ENCODE peak calls at places on chromosome 7, in six cellular contexts. E, W, K, U, A and Q are unnamed samples.

GRCh38 chr7:143884978-143885559 is 16.9 kb downstream of the TCAF1 start:
- DNase-seq in E (peak), W (peak), K (no peak), U (no peak), A (peak), Q (no peak)

GRCh38 chr7:128838109-128838779 is 8.0 kb downstream of the FLNC start:
- DNase-seq in E (no peak), W (no peak), K (no peak), U (peak), A (no peak), Q (no peak)

GRCh38 chr7:148264933-148265557 is 325.5 kb upstream of the C7orf33 start:
- DNase-seq in E (no peak), W (peak), K (no peak), U (no peak), A (no peak), Q (no peak)

GRCh38 chr7:143380264-143380645 is 890 bp upstream of the ZYX start:
- DNase-seq in E (peak), W (peak), K (peak), U (peak), A (peak), Q (peak)

GRCh38 chr7:104795616-104796398 is 218.2 kb upstream of the KMT2E start:
- DNase-seq in E (no peak), W (no peak), K (no peak), U (no peak), A (no peak), Q (no peak)

GRCh38 chr7:368651-369475 is 78.9 kb downstream of the FOXL3 start:
- DNase-seq in E (peak), W (no peak), K (no peak), U (peak), A (no peak), Q (no peak)

GRCh38 chr7:120550494-120551048 is 277.6 kb downstream of the KCND2 start:
- DNase-seq in E (no peak), W (peak), K (no peak), U (no peak), A (no peak), Q (no peak)

GRCh38 chr7:92116949-92117348 is 17.3 kb downstream of the CYP51A1 start:
- DNase-seq in E (no peak), W (no peak), K (no peak), U (no peak), A (no peak), Q (no peak)

GRCh38 chr7:34011017-34011680 is 105.8 kb downstream of the BMPER start:
- DNase-seq in E (no peak), W (peak), K (no peak), U (no peak), A (no peak), Q (no peak)

GRCh38 chr7:103569621-103570305 is 123.8 kb upstream of the SLC26A5 start:
- DNase-seq in E (no peak), W (no peak), K (no peak), U (no peak), A (no peak), Q (no peak)

GRCh38 chr7:85483205-85483604 is 296.3 kb upstream of the SEMA3D start:
- DNase-seq in E (no peak), W (peak), K (no peak), U (no peak), A (no peak), Q (no peak)

GRCh38 chr7:2520131-2520807 is 695 bp downstream of the LFNG start:
- DNase-seq in E (peak), W (no peak), K (no peak), U (peak), A (no peak), Q (no peak)

GRCh38 chr7:2029936-2030335 is 202.8 kb downstream of the MAD1L1 start:
- DNase-seq in E (no peak), W (no peak), K (no peak), U (peak), A (no peak), Q (no peak)

GRCh38 chr7:143407296-143408246 is 1.1 kb downstream of the EPHA1 start:
- DNase-seq in E (no peak), W (no peak), K (no peak), U (no peak), A (no peak), Q (no peak)

GRCh38 chr7:151930695-151931094 is 25.6 kb upstream of the GALNTL5 start:
- DNase-seq in E (no peak), W (no peak), K (no peak), U (no peak), A (no peak), Q (no peak)

GRCh38 chr7:110397927-110398660 is 692.8 kb upstream of the LRRN3 start:
- DNase-seq in E (no peak), W (no peak), K (no peak), U (no peak), A (no peak), Q (no peak)

GRCh38 chr7:116780521-116780920 is 81.9 kb upstream of the CAPZA2 start:
- DNase-seq in E (peak), W (no peak), K (no peak), U (no peak), A (no peak), Q (no peak)

GRCh38 chr7:96178581-96178980 is 143.3 kb downstream of the SLC25A13 start:
- DNase-seq in E (no peak), W (no peak), K (no peak), U (no peak), A (no peak), Q (no peak)

GRCh38 chr7:90411510-90411909 is 8.2 kb downstream of the CLDN12 start:
- DNase-seq in E (no peak), W (no peak), K (no peak), U (no peak), A (no peak), Q (no peak)

GRCh38 chr7:14446829-14447228 is 455.7 kb downstream of the DGKB start:
- DNase-seq in E (no peak), W (no peak), K (no peak), U (no peak), A (no peak), Q (no peak)

GRCh38 chr7:5423844-5424688 is 432 bp upstream of the TNRC18 start:
- DNase-seq in E (peak), W (peak), K (peak), U (peak), A (no peak), Q (peak)

GRCh38 chr7:150879345-150879744 is 27.0 kb downstream of the AOC1 start:
- DNase-seq in E (no peak), W (peak), K (no peak), U (no peak), A (no peak), Q (no peak)

GRCh38 chr7:48718731-48719387 is 205.5 kb upstream of the CDC14C start:
- DNase-seq in E (no peak), W (no peak), K (no peak), U (no peak), A (no peak), Q (no peak)

GRCh38 chr7:101644879-101645278 is 15.8 kb upstream of the MYL10 start:
- DNase-seq in E (no peak), W (no peak), K (no peak), U (no peak), A (no peak), Q (no peak)

GRCh38 chr7:135147899-135148721 is at the start of gene TMEM140:
- DNase-seq in E (peak), W (peak), K (no peak), U (no peak), A (peak), Q (no peak)

GRCh38 chr7:134695321-134695860 is 48.7 kb downstream of the BPGM start:
- DNase-seq in E (no peak), W (peak), K (no peak), U (no peak), A (no peak), Q (no peak)

GRCh38 chr7:107396990-107397389 is 72.9 kb upstream of the GPR22 start:
- DNase-seq in E (no peak), W (no peak), K (no peak), U (no peak), A (no peak), Q (no peak)

GRCh38 chr7:158740013-158740656 is 35.5 kb upstream of the NCAPG2 start:
- DNase-seq in E (peak), W (peak), K (no peak), U (no peak), A (no peak), Q (no peak)

GRCh38 chr7:71601840-71602239 is 469.9 kb downstream of the GALNT17 start:
- DNase-seq in E (no peak), W (no peak), K (no peak), U (no peak), A (no peak), Q (no peak)

GRCh38 chr7:24728121-24728500 is 29.2 kb downstream of the GSDME start:
- DNase-seq in E (no peak), W (no peak), K (no peak), U (no peak), A (no peak), Q (no peak)

GRCh38 chr7:117322741-117323584 is at the start of gene WNT2:
- DNase-seq in E (no peak), W (peak), K (no peak), U (no peak), A (peak), Q (no peak)

GRCh38 chr7:42128703-42129102 is 108.3 kb downstream of the GLI3 start:
- DNase-seq in E (no peak), W (no peak), K (no peak), U (no peak), A (no peak), Q (no peak)

GRCh38 chr7:4124904-4125477 is 557.1 kb upstream of the FOXK1 start:
- DNase-seq in E (no peak), W (no peak), K (no peak), U (no peak), A (no peak), Q (no peak)

GRCh38 chr7:41058986-41059741 is 643.7 kb downstream of the INHBA start:
- DNase-seq in E (no peak), W (no peak), K (no peak), U (no peak), A (no peak), Q (no peak)

GRCh38 chr7:55190511-55191160 is 171.8 kb downstream of the EGFR start:
- DNase-seq in E (no peak), W (no peak), K (no peak), U (no peak), A (no peak), Q (peak)

GRCh38 chr7:53218730-53219504 is 183.5 kb downstream of the POM121L12 start:
- DNase-seq in E (no peak), W (no peak), K (no peak), U (no peak), A (no peak), Q (no peak)

GRCh38 chr7:98078197-98078870 is 28.3 kb upstream of the LMTK2 start:
- DNase-seq in E (peak), W (no peak), K (no peak), U (no peak), A (no peak), Q (no peak)

GRCh38 chr7:6576024-6576866 is 1.0 kb upstream of the ZDHHC4 start:
- DNase-seq in E (no peak), W (no peak), K (no peak), U (no peak), A (no peak), Q (no peak)

GRCh38 chr7:95056107-95056689 is 148.8 kb downstream of the PPP1R9A start:
- DNase-seq in E (no peak), W (no peak), K (no peak), U (no peak), A (no peak), Q (no peak)

DNA sequence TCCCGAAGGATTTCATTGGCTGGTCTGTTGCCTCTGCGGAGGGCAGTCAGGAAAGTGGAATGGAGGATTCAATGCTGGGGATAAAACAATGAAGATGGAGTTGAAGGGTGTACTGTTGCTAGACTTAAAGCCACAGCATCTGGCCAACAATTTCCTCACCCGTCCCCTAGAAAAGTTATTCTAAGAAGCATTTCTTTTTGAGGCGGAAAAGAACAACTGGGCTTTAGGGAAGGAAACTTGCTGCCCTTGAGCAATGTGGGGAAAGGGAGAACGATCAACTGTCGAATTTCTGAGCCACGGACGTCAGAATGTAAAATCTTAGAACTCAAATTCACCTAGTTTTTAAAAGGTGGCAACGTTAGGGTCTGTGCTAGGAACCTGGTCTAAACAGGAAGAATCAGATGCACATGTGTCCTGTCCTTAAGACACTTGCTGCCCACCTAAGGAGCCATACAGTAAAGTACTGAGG is 673 bp downstream of the FMC1 start:
- DNase-seq in E (no peak), W (no peak), K (no peak), U (no peak), A (no peak), Q (no peak)
- H3K4me3 ChIP-seq in E (peak), W (peak), K (peak), U (peak), A (peak), Q (peak)

DNA sequence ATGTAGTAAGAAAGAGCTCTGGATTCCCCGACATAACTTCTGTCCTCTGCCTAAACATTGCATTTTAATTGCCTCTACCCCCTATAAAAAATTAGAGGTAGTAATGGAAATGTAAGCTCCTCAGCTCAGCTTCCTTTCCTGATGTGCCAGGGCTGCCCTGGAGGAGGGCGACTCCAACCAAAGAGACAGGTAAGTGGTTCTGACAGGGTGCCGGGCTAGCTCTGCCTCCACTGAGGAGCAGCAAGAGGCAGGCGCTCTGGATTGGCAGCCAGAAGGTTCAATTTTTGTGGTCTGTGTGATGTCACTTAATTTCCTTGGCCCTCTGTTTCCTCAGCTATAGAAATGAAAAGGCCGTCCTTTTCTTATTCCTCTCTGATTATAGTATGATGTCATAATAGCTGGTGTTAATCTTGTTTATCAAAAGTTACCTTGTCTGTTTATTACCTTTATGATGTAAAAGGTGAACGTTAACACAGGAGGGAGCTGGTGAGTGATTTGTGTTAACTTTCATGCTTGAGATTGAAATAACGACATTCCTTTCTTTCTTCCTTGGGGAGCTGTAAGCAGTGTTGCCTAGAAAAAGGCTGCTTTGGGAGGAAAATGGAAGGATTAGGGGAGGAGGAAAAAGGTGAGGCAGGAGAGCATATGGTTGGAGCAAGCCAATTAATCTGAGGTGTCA is 51.8 kb downstream of the ANLN start:
- DNase-seq in E (no peak), W (no peak), K (no peak), U (no peak), A (no peak), Q (no peak)
- TF ChIP-seq CTCF in E (no peak), W (no peak), K (no peak), U (no peak), A (no peak), Q (no peak)

GRCh38 chr7:30321992-30322637 is 37.7 kb downstream of the ZNRF2 start:
- DNase-seq in E (no peak), W (peak), K (peak), U (no peak), A (peak), Q (no peak)
- H3K4me3 ChIP-seq in E (no peak), W (peak), K (no peak), U (peak), A (peak), Q (peak)

DNA sequence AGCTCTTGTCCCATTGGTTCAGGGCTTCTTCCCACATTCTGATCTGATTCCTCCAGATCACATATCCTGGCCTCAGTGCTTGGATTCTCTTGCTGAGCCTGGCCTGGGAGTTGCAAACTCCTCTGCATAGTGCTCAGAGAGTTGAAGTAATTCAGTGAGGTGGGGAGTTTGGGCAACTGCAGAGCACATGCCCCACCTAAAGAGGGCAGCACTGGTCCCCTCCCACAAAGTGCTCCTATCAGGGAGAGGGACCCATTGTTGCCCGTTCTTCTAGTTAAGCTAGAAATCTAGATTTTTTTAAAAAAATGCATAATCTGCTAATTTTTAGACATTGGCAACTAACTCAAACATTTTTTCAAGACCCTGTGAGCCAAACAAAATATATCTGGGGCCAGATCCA is 45.1 kb downstream of the CHN2 start:
- DNase-seq in E (no peak), W (no peak), K (no peak), U (no peak), A (no peak), Q (no peak)
- TF ChIP-seq CTCF in E (peak), W (peak), K (no peak), U (peak), A (peak), Q (no peak)

DNA sequence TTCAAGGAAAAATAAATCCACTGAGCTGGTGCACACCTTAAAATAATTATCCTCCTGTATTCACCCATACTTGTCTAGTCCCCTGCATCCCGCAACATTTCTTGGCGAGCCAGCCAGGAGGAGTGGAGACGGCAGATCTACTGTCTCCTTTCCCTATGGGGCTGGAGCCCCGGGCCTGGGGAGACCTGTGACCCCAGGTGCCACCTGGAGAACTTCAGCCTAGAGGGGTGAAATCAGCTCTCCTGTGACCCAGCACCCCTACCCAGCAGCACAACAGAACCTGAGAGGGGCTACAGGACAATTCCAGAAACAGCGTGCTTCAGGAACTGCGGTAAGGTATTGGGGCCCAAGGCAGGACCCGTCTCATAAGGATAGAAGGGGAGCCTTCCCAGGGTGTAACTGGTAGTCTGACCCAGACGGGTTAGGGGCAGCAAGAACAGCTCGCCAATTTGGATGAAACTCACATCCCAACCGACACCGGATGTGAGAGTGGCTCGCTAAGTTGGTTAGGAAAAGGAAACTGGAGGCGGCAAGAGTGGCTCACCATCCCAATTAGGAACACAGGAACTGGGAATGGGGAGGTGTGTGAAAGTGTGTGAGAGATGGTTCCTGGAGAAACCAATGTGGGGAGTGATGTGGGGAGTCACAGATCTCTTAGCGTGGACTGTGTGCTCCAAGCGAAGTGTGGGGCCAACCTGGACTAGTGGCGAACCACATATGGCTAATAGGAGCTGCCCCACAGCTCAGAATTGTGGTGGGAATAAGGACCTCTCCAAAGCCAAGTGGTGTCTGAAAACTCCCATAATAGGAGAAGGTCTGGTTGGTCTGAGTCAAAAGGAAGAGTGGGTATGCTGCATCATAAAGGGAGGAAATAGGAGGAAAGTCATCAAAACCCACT is 15.1 kb upstream of the DENND2A start:
- DNase-seq in E (no peak), W (no peak), K (no peak), U (no peak), A (no peak), Q (no peak)
- H3K4me3 ChIP-seq in E (no peak), W (no peak), K (no peak), U (no peak), A (no peak), Q (peak)

DNA sequence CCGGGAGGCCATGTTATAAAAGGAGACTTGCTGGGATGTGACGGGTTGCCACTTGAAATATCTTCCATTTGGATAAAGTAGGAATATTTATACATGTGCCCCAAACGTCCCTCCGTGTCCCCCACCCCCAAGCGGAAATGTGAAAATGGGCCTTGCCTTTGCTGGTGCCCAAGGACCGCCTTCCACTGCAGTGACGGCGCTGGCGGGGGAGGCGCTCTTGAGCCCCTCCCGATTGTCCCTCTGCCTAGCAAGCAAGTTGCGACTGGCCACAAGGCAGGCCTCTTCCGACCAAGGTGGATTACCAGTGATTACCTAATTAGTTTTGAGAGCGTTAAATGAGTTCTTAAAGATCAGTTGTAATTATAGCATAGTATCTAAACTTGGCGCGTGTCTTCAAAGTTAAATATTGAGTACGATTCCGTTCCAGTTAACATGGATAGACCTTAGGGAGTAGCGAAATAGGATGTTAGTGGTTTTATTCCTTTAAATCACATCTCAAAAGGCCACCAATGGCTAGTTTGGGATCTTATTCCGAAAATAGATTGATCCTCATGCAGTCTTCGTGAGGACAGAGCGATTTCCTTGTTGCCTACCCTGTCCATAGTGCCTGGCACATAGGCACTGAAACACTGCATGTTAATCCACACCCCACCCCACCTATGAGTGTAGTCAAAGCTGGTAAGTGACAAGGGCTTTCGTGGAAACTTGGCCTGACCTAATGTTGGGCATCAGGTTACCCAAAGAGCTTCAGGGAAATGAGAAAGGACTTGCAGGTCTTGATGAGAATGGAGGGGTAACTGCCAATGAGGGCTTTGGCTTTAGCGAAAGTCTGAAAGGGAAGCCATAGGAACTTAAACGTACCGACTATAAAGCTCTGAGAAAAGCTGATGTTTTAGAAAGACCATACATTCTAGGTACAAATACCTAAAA is 1.1 kb downstream of the PPIA start:
- DNase-seq in E (peak), W (peak), K (peak), U (peak), A (peak), Q (peak)
- TF ChIP-seq CTCF in E (peak), W (peak), K (peak), U (peak), A (peak), Q (no peak)

GRCh38 chr7:37255327-37255944 is 193.2 kb downstream of the ELMO1 start:
- DNase-seq in E (no peak), W (no peak), K (no peak), U (no peak), A (no peak), Q (no peak)
- H3K4me3 ChIP-seq in E (no peak), W (no peak), K (no peak), U (no peak), A (no peak), Q (no peak)